ENCODE peak calls at places on chromosomes 11 and 22, in five cellular contexts. One of them, this sample, is unnamed.

GRCh38 chr22:37525073-37525745 is 6.0 kb upstream of the CARD10 start:
- DNase-seq in sigmoid colon: no peak
- DNase-seq in activated CD8-positive, alpha-beta memory T cell treated with anti-CD3 and anti-CD28 coated beads, Interleukin-2, amount 50 U/mL, for 4 hours: peak
- DNase-seq in fibroblast of the aortic adventitia: peak
- DNase-seq in iPS-NIHi11: no peak
- DNase-seq in this sample: peak

GRCh38 chr11:82890941-82891340 is 9.3 kb downstream of the PRCP start:
- DNase-seq in sigmoid colon: no peak
- DNase-seq in activated CD8-positive, alpha-beta memory T cell treated with anti-CD3 and anti-CD28 coated beads, Interleukin-2, amount 50 U/mL, for 4 hours: no peak
- DNase-seq in fibroblast of the aortic adventitia: no peak
- DNase-seq in iPS-NIHi11: no peak
- DNase-seq in this sample: no peak

GRCh38 chr11:70786021-70786665 is 387.8 kb downstream of the CTTN start:
- DNase-seq in sigmoid colon: no peak
- DNase-seq in activated CD8-positive, alpha-beta memory T cell treated with anti-CD3 and anti-CD28 coated beads, Interleukin-2, amount 50 U/mL, for 4 hours: no peak
- DNase-seq in fibroblast of the aortic adventitia: no peak
- DNase-seq in iPS-NIHi11: no peak
- DNase-seq in this sample: no peak

GRCh38 chr11:43943931-43944751 is 1.7 kb downstream of the C11orf96 start:
- DNase-seq in sigmoid colon: peak
- DNase-seq in activated CD8-positive, alpha-beta memory T cell treated with anti-CD3 and anti-CD28 coated beads, Interleukin-2, amount 50 U/mL, for 4 hours: no peak
- DNase-seq in fibroblast of the aortic adventitia: no peak
- DNase-seq in iPS-NIHi11: no peak
- DNase-seq in this sample: no peak

GRCh38 chr22:37552560-37553163 is 7.6 kb upstream of the CDC42EP1 start:
- DNase-seq in sigmoid colon: no peak
- DNase-seq in activated CD8-positive, alpha-beta memory T cell treated with anti-CD3 and anti-CD28 coated beads, Interleukin-2, amount 50 U/mL, for 4 hours: no peak
- DNase-seq in fibroblast of the aortic adventitia: peak
- DNase-seq in iPS-NIHi11: peak
- DNase-seq in this sample: no peak

GRCh38 chr11:73314121-73314948 is 6.3 kb downstream of the ARHGEF17 start:
- DNase-seq in sigmoid colon: peak
- DNase-seq in activated CD8-positive, alpha-beta memory T cell treated with anti-CD3 and anti-CD28 coated beads, Interleukin-2, amount 50 U/mL, for 4 hours: no peak
- DNase-seq in fibroblast of the aortic adventitia: no peak
- DNase-seq in iPS-NIHi11: peak
- DNase-seq in this sample: peak

GRCh38 chr11:109511598-109511997 is 89.6 kb downstream of the C11orf87 start:
- DNase-seq in sigmoid colon: no peak
- DNase-seq in activated CD8-positive, alpha-beta memory T cell treated with anti-CD3 and anti-CD28 coated beads, Interleukin-2, amount 50 U/mL, for 4 hours: no peak
- DNase-seq in fibroblast of the aortic adventitia: no peak
- DNase-seq in iPS-NIHi11: no peak
- DNase-seq in this sample: no peak

GRCh38 chr11:125141686-125142535 is 22.6 kb upstream of the PKNOX2 start:
- DNase-seq in sigmoid colon: no peak
- DNase-seq in activated CD8-positive, alpha-beta memory T cell treated with anti-CD3 and anti-CD28 coated beads, Interleukin-2, amount 50 U/mL, for 4 hours: peak
- DNase-seq in fibroblast of the aortic adventitia: peak
- DNase-seq in iPS-NIHi11: peak
- DNase-seq in this sample: peak

GRCh38 chr22:43652845-43653244 is 159.3 kb downstream of the EFCAB6 start:
- DNase-seq in sigmoid colon: no peak
- DNase-seq in activated CD8-positive, alpha-beta memory T cell treated with anti-CD3 and anti-CD28 coated beads, Interleukin-2, amount 50 U/mL, for 4 hours: no peak
- DNase-seq in fibroblast of the aortic adventitia: no peak
- DNase-seq in iPS-NIHi11: no peak
- DNase-seq in this sample: no peak

GRCh38 chr11:44267366-44268072 is 42.4 kb downstream of the ALX4 start:
- DNase-seq in sigmoid colon: peak
- DNase-seq in activated CD8-positive, alpha-beta memory T cell treated with anti-CD3 and anti-CD28 coated beads, Interleukin-2, amount 50 U/mL, for 4 hours: no peak
- DNase-seq in fibroblast of the aortic adventitia: no peak
- DNase-seq in iPS-NIHi11: no peak
- DNase-seq in this sample: no peak

GRCh38 chr11:69244286-69244685 is 49.7 kb upstream of the MYEOV start:
- DNase-seq in sigmoid colon: peak
- DNase-seq in activated CD8-positive, alpha-beta memory T cell treated with anti-CD3 and anti-CD28 coated beads, Interleukin-2, amount 50 U/mL, for 4 hours: no peak
- DNase-seq in fibroblast of the aortic adventitia: no peak
- DNase-seq in iPS-NIHi11: no peak
- DNase-seq in this sample: no peak

GRCh38 chr22:47795477-47796127 is 1033.2 kb downstream of the TBC1D22A start:
- DNase-seq in sigmoid colon: no peak
- DNase-seq in activated CD8-positive, alpha-beta memory T cell treated with anti-CD3 and anti-CD28 coated beads, Interleukin-2, amount 50 U/mL, for 4 hours: no peak
- DNase-seq in fibroblast of the aortic adventitia: no peak
- DNase-seq in iPS-NIHi11: no peak
- DNase-seq in this sample: no peak

This sample was measured in left lung.